ENCODE peak calls at places on chromosomes 4 and X, in ten cellular contexts. S, B, A, M, P, J, Q, L, X and O are unnamed samples.

GRCh38 chr4:177726111-177726510 is 283.9 kb upstream of the AGA start:
- DNase-seq in S (no peak), B (no peak), A (no peak), M (peak; percentile 3), P (no peak), J (no peak), Q (no peak), L (no peak), X (peak; percentile 52), O (peak; percentile 1)

GRCh38 chr4:89752932-89753598 is 83.9 kb downstream of the SNCA start:
- DNase-seq in S (no peak), B (no peak), A (no peak), M (no peak), P (no peak), J (no peak), Q (peak; percentile 95), L (peak; percentile 73), X (peak; percentile 78), O (peak; percentile 67)

GRCh38 chr4:19739101-19739651 is 512.5 kb upstream of the SLIT2 start:
- DNase-seq in S (no peak), B (no peak), A (no peak), M (peak; percentile 6), P (no peak), J (no peak), Q (peak; percentile 85), L (peak; percentile 94), X (peak; percentile 95), O (peak; percentile 96)

GRCh38 chr4:53476232-53477037 is 99.0 kb downstream of the FIP1L1 start:
- DNase-seq in S (no peak), B (no peak), A (no peak), M (no peak), P (no peak), J (no peak), Q (peak; percentile 99), L (peak; percentile 60), X (peak; percentile 99), O (peak; percentile 74)

GRCh38 chr4:113692809-113693411 is 68.6 kb downstream of the CAMK2D start:
- DNase-seq in S (no peak), B (no peak), A (no peak), M (peak; percentile 15), P (no peak), J (no peak), Q (no peak), L (no peak), X (no peak), O (no peak)

GRCh38 chr4:181213562-181213961 is 1029.6 kb upstream of the TENM3 start:
- DNase-seq in S (no peak), B (no peak), A (no peak), M (no peak), P (no peak), J (no peak), Q (no peak), L (no peak), X (no peak), O (no peak)

GRCh38 chr4:92969650-92970370 is 666.0 kb downstream of the GRID2 start:
- DNase-seq in S (no peak), B (no peak), A (no peak), M (no peak), P (no peak), J (no peak), Q (peak; percentile 86), L (peak; percentile 95), X (peak; percentile 97), O (peak; percentile 95)

GRCh38 chrX:46647251-46647650 is 73.7 kb downstream of the CHST7 start:
- DNase-seq in S (no peak), B (no peak), A (no peak), M (no peak), P (no peak), J (no peak), Q (no peak), L (no peak), X (no peak), O (no peak)

GRCh38 chrX:114798902-114799301 is 215.0 kb downstream of the HTR2C start:
- DNase-seq in S (no peak), B (no peak), A (no peak), M (no peak), P (no peak), J (no peak), Q (peak; percentile 38), L (no peak), X (no peak), O (no peak)

GRCh38 chr4:56908206-56909082 is 744 bp downstream of the REST start:
- DNase-seq in S (peak; percentile 60), B (peak; percentile 94), A (peak; percentile 57), M (peak; percentile 92), P (peak; percentile 83), J (peak; percentile 91), Q (peak; percentile 88), L (no peak), X (peak; percentile 49), O (peak; percentile 67)

GRCh38 chr4:5923306-5923830 is 30.5 kb upstream of the CRMP1 start:
- DNase-seq in S (no peak), B (no peak), A (no peak), M (no peak), P (no peak), J (no peak), Q (no peak), L (no peak), X (no peak), O (no peak)

GRCh38 chrX:87338510-87338909 is 179.1 kb upstream of the KLHL4 start:
- DNase-seq in S (no peak), B (no peak), A (no peak), M (peak; percentile 51), P (no peak), J (peak; percentile 48), Q (no peak), L (peak; percentile 2), X (no peak), O (peak; percentile 53)

GRCh38 chrX:30831082-30831481 is 58.0 kb downstream of the TAB3 start:
- DNase-seq in S (no peak), B (no peak), A (no peak), M (no peak), P (no peak), J (no peak), Q (no peak), L (no peak), X (peak; percentile 11), O (no peak)

GRCh38 chr4:77699731-77700210 is 94.2 kb downstream of the CXCL13 start:
- DNase-seq in S (no peak), B (no peak), A (no peak), M (no peak), P (no peak), J (peak; percentile 71), Q (peak; percentile 94), L (peak; percentile 66), X (peak; percentile 90), O (peak; percentile 85)

GRCh38 chr4:144591401-144591800 is 54.6 kb upstream of the HHIP start:
- DNase-seq in S (no peak), B (no peak), A (peak; percentile 64), M (no peak), P (no peak), J (peak; percentile 67), Q (peak; percentile 95), L (peak; percentile 60), X (peak; percentile 75), O (peak; percentile 93)

GRCh38 chr4:22643952-22644351 is 48.8 kb upstream of the GBA3 start:
- DNase-seq in S (no peak), B (no peak), A (no peak), M (no peak), P (no peak), J (no peak), Q (no peak), L (no peak), X (no peak), O (no peak)

GRCh38 chrX:71910526-71911022 is at the start of gene NHSL2:
- DNase-seq in S (peak; percentile 25), B (no peak), A (no peak), M (no peak), P (no peak), J (peak; percentile 51), Q (peak; percentile 9), L (no peak), X (peak; percentile 44), O (no peak)
- H3K4me3 ChIP-seq in S (peak within 1 kb of the TSS; percentile 63), B (peak within 1 kb of the TSS; percentile 33), A (peak within 1 kb of the TSS; percentile 31), M (no peak within 1 kb of the TSS), P (peak within 1 kb of the TSS; percentile 16), J (peak within 1 kb of the TSS; percentile 69), Q (peak within 1 kb of the TSS; percentile 43), L (peak within 1 kb of the TSS; percentile 53), X (peak within 1 kb of the TSS; percentile 49), O (peak within 1 kb of the TSS; percentile 44)

DNA sequence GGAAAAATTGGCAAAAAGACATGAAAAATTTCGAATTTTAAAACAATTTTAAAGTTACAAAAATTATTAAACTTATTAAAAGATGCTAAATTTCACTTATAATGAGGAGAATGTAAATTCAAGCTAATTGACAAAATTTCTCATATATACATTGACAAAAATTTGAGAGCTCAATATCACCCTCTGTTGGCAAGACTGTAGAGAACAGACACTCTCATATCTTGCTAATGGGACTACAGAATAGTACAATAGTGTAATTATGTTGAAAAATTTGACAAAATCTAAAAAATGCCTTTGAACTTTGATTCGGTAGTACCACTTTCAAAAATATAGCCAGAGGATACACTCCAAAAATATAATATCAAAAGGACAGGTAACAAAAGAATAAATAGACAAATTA is 29.8 kb downstream of the DCAF8L2 start:
- DNase-seq in S (no peak), B (no peak), A (no peak), M (peak; percentile 14), P (no peak), J (peak; percentile 13), Q (no peak), L (no peak), X (no peak), O (peak; percentile 56)
- TF ChIP-seq CTCF in S (peak; percentile 41), B (no peak), A (no peak), M (no peak), P (peak; percentile 51), J (peak; percentile 45), Q (no peak), L (peak; percentile 45), X (peak; percentile 26), O (peak; percentile 51)

GRCh38 chr4:1199556-1200331 is 27.4 kb upstream of the SPON2 start:
- DNase-seq in S (no peak), B (peak; percentile 61), A (no peak), M (peak; percentile 5), P (no peak), J (no peak), Q (no peak), L (no peak), X (no peak), O (no peak)
- H3K4me3 ChIP-seq in S (peak overlapping the region; percentile 43), B (peak overlapping the region; percentile 21), A (no peak overlapping the region), M (no peak overlapping the region), P (no peak overlapping the region), J (no peak overlapping the region), Q (peak overlapping the region; percentile 18), L (no peak overlapping the region), X (no peak overlapping the region), O (peak overlapping the region; percentile 34)

DNA sequence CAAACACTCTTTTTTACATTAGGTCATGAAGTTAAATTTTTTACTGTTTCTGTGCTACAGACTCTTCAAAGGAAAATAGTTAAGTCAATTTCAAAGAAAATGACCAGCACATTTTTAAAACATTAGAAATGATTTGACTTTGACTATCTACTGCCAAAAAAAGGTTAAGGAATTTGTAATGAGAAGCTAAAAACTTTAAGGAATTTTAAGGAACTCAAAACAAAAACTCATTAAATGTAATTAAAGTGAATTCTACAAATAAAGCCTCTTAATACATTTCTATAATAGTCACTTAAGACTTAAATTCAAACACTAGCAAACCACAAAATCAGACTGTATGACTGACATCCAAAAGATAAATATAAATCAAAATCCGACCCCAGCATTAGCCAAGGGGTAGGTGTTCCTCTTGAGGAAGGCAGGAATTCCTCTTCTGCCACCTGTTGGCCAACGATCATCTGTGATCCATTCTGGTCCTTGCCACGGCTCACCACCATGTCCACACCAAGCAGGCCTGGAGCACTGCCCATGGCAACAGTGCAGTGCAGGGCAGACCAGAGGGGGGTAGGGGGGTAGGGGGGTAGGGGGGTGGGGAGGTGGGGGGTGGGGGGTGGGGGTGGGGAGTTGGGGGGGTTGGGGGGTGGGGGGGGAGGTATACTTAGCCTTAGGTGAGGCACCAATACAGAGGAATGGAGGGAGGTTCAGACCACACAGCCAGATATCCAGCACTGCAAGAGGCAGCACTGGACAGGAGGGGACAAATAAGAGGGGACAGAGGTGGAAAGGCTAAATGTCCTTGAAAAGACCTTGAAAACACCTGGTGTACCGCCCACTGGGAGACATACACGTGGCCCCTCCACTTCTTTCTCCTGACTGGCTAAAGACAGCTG is 287.4 kb downstream of the CHIC1 start:
- DNase-seq in S (no peak), B (no peak), A (peak; percentile 37), M (peak; percentile 28), P (peak; percentile 73), J (peak; percentile 13), Q (peak; percentile 32), L (no peak), X (peak; percentile 29), O (peak; percentile 42)
- TF ChIP-seq CTCF in S (no peak), B (no peak), A (no peak), M (no peak), P (peak; percentile 41), J (peak; percentile 10), Q (peak; percentile 5), L (peak; percentile 44), X (no peak), O (peak; percentile 31)